ENCODE peak calls at places on chromosomes 5 and 9, in six cellular contexts. T is PC-3, O is heart right ventricle, Q is brain microvascular endothelial cell, W is mesenchymal stem cell, G is GM12864. I is an unnamed sample.

GRCh38 chr9:16526380-16526779 is 344.1 kb downstream of the BNC2 start:
- DNase-seq in O (no peak), W (peak), Q (peak), G (no peak), T (peak), I (no peak)

GRCh38 chr5:142206801-142207200 is 98.2 kb downstream of the NDFIP1 start:
- DNase-seq in T (peak), O (no peak), W (no peak), Q (no peak), G (no peak), I (no peak)

GRCh38 chr9:19116391-19116790 is 10.9 kb downstream of the PLIN2 start:
- DNase-seq in T (peak), G (no peak), W (peak), Q (no peak), O (peak), I (no peak)

GRCh38 chr9:135641047-135641446 is 1.7 kb upstream of the GLT6D1 start:
- DNase-seq in G (no peak), T (no peak), O (no peak), Q (no peak), W (no peak), I (no peak)

GRCh38 chr9:100104314-100104713 is 5.3 kb downstream of the INVS start:
- DNase-seq in Q (peak), O (no peak), W (no peak), G (no peak), T (peak), I (no peak)

GRCh38 chr5:92838253-92838652 is 742.8 kb downstream of the NR2F1-AS1 start:
- DNase-seq in G (no peak), O (no peak), T (peak), W (no peak), Q (no peak), I (no peak)

GRCh38 chr5:122864842-122865241 is 19.4 kb downstream of the SNX24 start:
- DNase-seq in T (no peak), Q (no peak), O (no peak), W (no peak), G (no peak), I (no peak)

GRCh38 chr5:2441496-2442180 is 309.8 kb downstream of the IRX2 start:
- DNase-seq in W (no peak), T (no peak), O (no peak), G (no peak), Q (no peak), I (no peak)

GRCh38 chr5:93890657-93891056 is 149.3 kb upstream of the POU5F2 start:
- DNase-seq in G (no peak), T (no peak), W (peak), Q (no peak), O (no peak), I (no peak)

GRCh38 chr9:3736186-3736585 is 210.4 kb upstream of the RFX3 start:
- DNase-seq in T (no peak), Q (no peak), W (peak), O (no peak), G (no peak), I (no peak)

GRCh38 chr5:998975-999501 is 9.6 kb upstream of the NKD2 start:
- DNase-seq in Q (no peak), W (peak), O (no peak), G (no peak), T (no peak), I (no peak)

GRCh38 chr5:2751592-2752021 is at the start of gene IRX2:
- DNase-seq in W (no peak), G (no peak), T (peak), O (peak), Q (no peak), I (peak)

GRCh38 chr5:131814990-131815389 is 18.2 kb upstream of the FNIP1 start:
- DNase-seq in T (peak), Q (peak), G (no peak), O (no peak), W (peak), I (peak)

GRCh38 chr9:13688223-13688989 is 408.9 kb upstream of the MPDZ start:
- DNase-seq in T (peak), Q (no peak), O (no peak), G (no peak), W (peak), I (no peak)
- H3K4me3 ChIP-seq in T (no peak), Q (no peak), O (no peak), G (no peak), W (no peak), I (no peak)

GRCh38 chr5:140557965-140558364 is 692 bp upstream of the SRA1 start:
- DNase-seq in Q (no peak), G (no peak), W (no peak), T (no peak), O (no peak), I (no peak)
- H3K4me3 ChIP-seq in Q (no peak), G (no peak), W (no peak), T (peak), O (no peak), I (no peak)

GRCh38 chr9:97660847-97661246 is 27.2 kb downstream of the NCBP1 start:
- DNase-seq in G (no peak), W (peak), Q (no peak), O (no peak), T (no peak), I (no peak)
- H3K4me3 ChIP-seq in G (no peak), W (no peak), Q (no peak), O (no peak), T (no peak), I (no peak)

DNA sequence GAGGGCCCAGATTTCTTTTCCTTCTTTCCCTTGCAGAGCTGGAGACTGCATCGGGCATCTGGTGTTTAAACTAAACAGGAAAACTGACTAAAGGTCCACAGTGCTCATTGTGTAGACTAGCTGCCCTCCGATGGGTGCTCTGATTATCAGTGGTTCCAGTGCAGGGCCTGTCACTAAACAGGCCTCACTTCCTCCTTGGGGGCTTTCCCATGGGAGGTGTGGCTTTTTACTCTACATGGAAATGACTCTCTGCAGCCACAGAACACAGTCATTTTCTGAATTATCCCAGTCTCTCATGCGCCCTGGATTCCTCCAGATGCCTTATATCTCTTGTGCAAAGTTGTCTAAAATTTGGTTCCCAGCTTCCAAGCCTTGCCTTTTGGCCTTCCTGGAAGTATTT is 199.2 kb downstream of the TRIO start:
- DNase-seq in O (no peak), G (no peak), Q (peak), T (no peak), W (peak), I (no peak)
- H3K4me3 ChIP-seq in O (no peak), G (no peak), Q (no peak), T (no peak), W (no peak), I (no peak)

DNA sequence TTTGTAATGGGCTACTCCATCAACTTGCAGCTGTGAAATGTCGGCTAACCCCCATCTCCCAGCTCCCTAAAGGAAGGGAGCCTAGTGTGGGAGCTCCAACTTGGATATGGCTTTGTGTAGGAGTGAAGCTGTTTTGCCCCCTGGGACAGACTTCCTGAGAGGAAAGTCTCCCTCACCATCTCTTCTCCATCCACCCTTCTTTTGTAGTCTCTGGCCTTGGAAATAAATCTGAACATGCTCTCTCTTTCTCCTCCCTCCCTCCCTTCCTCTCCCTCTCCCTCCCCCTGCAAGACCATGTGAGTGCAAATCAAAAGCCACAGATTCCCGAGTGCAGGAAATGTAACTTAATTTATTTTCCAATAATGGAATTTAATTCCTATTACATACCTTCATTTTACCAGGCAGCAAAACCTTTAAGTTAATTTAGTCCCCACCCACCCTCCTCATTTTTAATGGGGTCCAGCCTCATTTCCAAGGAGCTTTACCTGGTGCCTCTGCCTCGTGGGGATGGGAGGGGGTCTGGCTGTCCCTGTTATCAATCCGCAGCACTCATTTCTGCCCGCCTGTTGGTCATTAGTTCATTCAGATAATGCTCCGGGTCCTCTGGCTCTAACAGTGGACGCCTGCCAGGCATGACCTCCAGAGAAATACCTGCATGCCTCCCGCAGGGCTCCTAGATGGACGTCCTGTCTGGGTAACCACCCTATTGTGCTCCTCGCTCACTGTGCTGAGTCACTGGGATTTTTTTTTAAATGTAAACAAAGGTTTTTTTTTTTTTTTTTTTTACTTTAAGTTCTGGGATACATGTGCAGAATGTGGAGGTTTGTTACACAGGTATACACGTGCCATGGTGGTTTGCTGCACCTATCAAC is 122.8 kb upstream of the TAF11L2 start:
- DNase-seq in T (peak), O (no peak), Q (peak), G (no peak), W (peak), I (no peak)
- H3K4me3 ChIP-seq in T (peak), O (no peak), Q (no peak), G (no peak), W (no peak), I (no peak)

DNA sequence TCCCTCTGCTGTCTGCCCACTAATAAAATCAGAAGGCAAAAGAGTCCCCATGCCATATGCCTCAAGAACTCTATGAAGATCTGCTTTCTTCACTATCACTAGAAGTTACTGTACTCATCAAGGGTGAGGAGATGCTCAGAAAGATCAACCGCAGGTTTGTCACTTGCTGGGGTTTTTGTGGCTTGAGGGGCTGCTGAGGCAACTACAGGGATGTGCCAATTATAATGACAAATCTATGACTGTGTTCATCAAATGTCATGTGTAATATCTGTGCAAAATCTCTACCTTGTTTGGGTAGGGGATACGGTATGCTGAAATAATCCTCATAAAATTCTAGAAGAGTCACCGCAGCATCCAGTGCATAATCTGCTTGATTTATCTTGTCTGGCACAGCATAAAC is 13.0 kb downstream of the ERAP1 start:
- DNase-seq in G (no peak), Q (no peak), O (no peak), T (peak), W (no peak), I (no peak)
- H3K4me3 ChIP-seq in G (no peak), Q (no peak), O (no peak), T (no peak), W (no peak), I (no peak)

I was measured in skeletal muscle cell.